ENCODE peak calls at places on chromosome 18, in ten cellular contexts. Q is glomerular endothelial cell; P is cardiac muscle cell; Y is Jurkat, Clone E6-1; K is activated CD4-positive, alpha-beta T cell treated with anti-CD3 and anti-CD28 coated beads for 24 hours; J is SJSA1; W is Ammon's horn; Z is heart left ventricle; O is kidney glomerular epithelial cell; A is NCI-H748 treated with DMSO at 0.1 percent for 48 hours. G is an unnamed sample.

GRCh38 chr18:38693085-38693484 is 1127.5 kb upstream of the CELF4 start:
- DNase-seq in Q (no peak), P (no peak), Y (no peak), K (no peak), J (no peak), W (no peak), Z (no peak), O (no peak), A (no peak), G (no peak)

GRCh38 chr18:44742741-44743311 is 62.1 kb downstream of the SETBP1 start:
- DNase-seq in Q (no peak), P (peak; percentile 52), Y (no peak), K (no peak), J (no peak), W (peak; percentile 82), Z (peak; percentile 76), O (peak; percentile 63), A (peak; percentile 97), G (no peak)

GRCh38 chr18:53799134-53799533 is 425.3 kb downstream of the MBD2 start:
- DNase-seq in Q (no peak), P (peak; percentile 61), Y (no peak), K (no peak), J (no peak), W (no peak), Z (no peak), O (no peak), A (no peak), G (no peak)

GRCh38 chr18:14943486-14943885 is 195.5 kb downstream of the ANKRD30B start:
- DNase-seq in Q (no peak), P (no peak), Y (no peak), K (no peak), J (no peak), W (no peak), Z (no peak), O (no peak), A (no peak), G (no peak)

GRCh38 chr18:9708882-9709877 is 1.1 kb downstream of the RAB31 start:
- DNase-seq in Q (no peak), P (peak; percentile 69), Y (no peak), K (no peak), J (no peak), W (no peak), Z (no peak), O (no peak), A (no peak), G (no peak)

GRCh38 chr18:63440219-63440618 is 17.9 kb upstream of the VPS4B start:
- DNase-seq in Q (no peak), P (no peak), Y (no peak), K (no peak), J (no peak), W (no peak), Z (peak; percentile 33), O (peak; percentile 27), A (no peak), G (no peak)

GRCh38 chr18:67652296-67652695 is 135.8 kb upstream of the DSEL start:
- DNase-seq in Q (no peak), P (no peak), Y (no peak), K (no peak), J (no peak), W (peak; percentile 9), Z (no peak), O (no peak), A (no peak), G (no peak)

GRCh38 chr18:56312554-56312953 is 325.8 kb downstream of the TXNL1 start:
- DNase-seq in Q (no peak), P (no peak), Y (no peak), K (no peak), J (no peak), W (no peak), Z (no peak), O (no peak), A (no peak), G (no peak)

GRCh38 chr18:44823782-44824181 is 143.1 kb downstream of the SETBP1 start:
- DNase-seq in Q (no peak), P (peak; percentile 23), Y (no peak), K (no peak), J (no peak), W (no peak), Z (no peak), O (peak; percentile 18), A (no peak), G (no peak)

GRCh38 chr18:70627100-70627802 is 338.4 kb downstream of the SOCS6 start:
- DNase-seq in Q (no peak), P (no peak), Y (no peak), K (no peak), J (no peak), W (no peak), Z (no peak), O (no peak), A (peak; percentile 24), G (no peak)

GRCh38 chr18:69569133-69569532 is 168.4 kb downstream of the DOK6 start:
- DNase-seq in Q (no peak), P (no peak), Y (no peak), K (no peak), J (no peak), W (no peak), Z (no peak), O (no peak), A (no peak), G (no peak)

GRCh38 chr18:52333860-52334259 is 6.1 kb upstream of the DCC start:
- DNase-seq in Q (no peak), P (no peak), Y (no peak), K (no peak), J (no peak), W (no peak), Z (no peak), O (no peak), A (no peak), G (no peak)

GRCh38 chr18:49130261-49130660 is 179.5 kb upstream of the SMAD7 start:
- DNase-seq in Q (no peak), P (no peak), Y (no peak), K (no peak), J (no peak), W (no peak), Z (no peak), O (no peak), A (no peak), G (no peak)

GRCh38 chr18:48808476-48808875 is 142.3 kb downstream of the SMAD7 start:
- DNase-seq in Q (no peak), P (no peak), Y (no peak), K (no peak), J (no peak), W (no peak), Z (no peak), O (no peak), A (no peak), G (peak; percentile 55)

GRCh38 chr18:75350440-75350839 is 77.1 kb downstream of the SMIM21 start:
- DNase-seq in Q (no peak), P (no peak), Y (no peak), K (no peak), J (no peak), W (no peak), Z (no peak), O (peak; percentile 87), A (peak; percentile 90), G (no peak)

GRCh38 chr18:47731276-47731675 is 199.2 kb downstream of the SMAD2 start:
- DNase-seq in Q (no peak), P (no peak), Y (no peak), K (no peak), J (no peak), W (no peak), Z (no peak), O (no peak), A (no peak), G (no peak)

GRCh38 chr18:45063246-45064038 is 382.8 kb downstream of the SETBP1 start:
- DNase-seq in Q (no peak), P (no peak), Y (no peak), K (no peak), J (no peak), W (no peak), Z (no peak), O (no peak), A (no peak), G (no peak)

GRCh38 chr18:79889569-79889968 is 61.9 kb downstream of the SLC66A2 start:
- DNase-seq in Q (no peak), P (no peak), Y (no peak), K (no peak), J (peak; percentile 31), W (no peak), Z (no peak), O (no peak), A (no peak), G (no peak)

GRCh38 chr18:34758378-34758948 is 48.4 kb downstream of the DTNA start:
- DNase-seq in Q (no peak), P (no peak), Y (no peak), K (no peak), J (no peak), W (no peak), Z (no peak), O (no peak), A (no peak), G (no peak)

GRCh38 chr18:74353169-74353775 is 37.6 kb downstream of the C18orf63 start:
- DNase-seq in Q (peak; percentile 42), P (peak; percentile 87), Y (peak; percentile 51), K (no peak), J (peak; percentile 51), W (peak; percentile 95), Z (peak; percentile 63), O (peak; percentile 59), A (peak; percentile 37), G (peak; percentile 69)

GRCh38 chr18:64474279-64474678 is 325.4 kb upstream of the LINC00305 start:
- DNase-seq in Q (no peak), P (no peak), Y (no peak), K (no peak), J (no peak), W (no peak), Z (no peak), O (no peak), A (no peak), G (no peak)

GRCh38 chr18:49225160-49225559 is 235.3 kb downstream of the DYM start:
- DNase-seq in Q (no peak), P (peak; percentile 74), Y (no peak), K (no peak), J (no peak), W (no peak), Z (no peak), O (no peak), A (no peak), G (peak; percentile 72)

GRCh38 chr18:76678248-76678647 is 144.1 kb upstream of the ZNF236 start:
- DNase-seq in Q (no peak), P (no peak), Y (no peak), K (no peak), J (no peak), W (peak; percentile 77), Z (no peak), O (no peak), A (no peak), G (no peak)

GRCh38 chr18:79479114-79479760 is 83.5 kb downstream of the NFATC1 start:
- DNase-seq in Q (no peak), P (no peak), Y (peak; percentile 30), K (no peak), J (no peak), W (no peak), Z (peak; percentile 23), O (no peak), A (no peak), G (no peak)

GRCh38 chr18:79954791-79955190 is 3.3 kb upstream of the SLC66A2 start:
- DNase-seq in Q (no peak), P (no peak), Y (no peak), K (no peak), J (no peak), W (peak; percentile 52), Z (no peak), O (no peak), A (no peak), G (no peak)

GRCh38 chr18:60196818-60197217 is 175.8 kb downstream of the MC4R start:
- DNase-seq in Q (no peak), P (no peak), Y (no peak), K (no peak), J (no peak), W (no peak), Z (no peak), O (no peak), A (no peak), G (no peak)

GRCh38 chr18:57802166-57802868 is 798 bp downstream of the ATP8B1 start:
- DNase-seq in Q (no peak), P (no peak), Y (peak; percentile 29), K (no peak), J (no peak), W (no peak), Z (no peak), O (no peak), A (no peak), G (no peak)

GRCh38 chr18:6414723-6415362 is at the start of gene L3MBTL4:
- DNase-seq in Q (no peak), P (no peak), Y (no peak), K (no peak), J (peak; percentile 61), W (peak; percentile 38), Z (no peak), O (no peak), A (no peak), G (no peak)

G was measured in dermis microvascular lymphatic vessel endothelial cell.